ENCODE peak calls at places on chromosomes 12 and 14, in eight cellular contexts. M, W, Q, C, H, U, X and E are unnamed samples.

GRCh38 chr14:80522936-80523335 is 311.6 kb upstream of the DIO2 start:
- DNase-seq in M (no peak), X (no peak), W (no peak), Q (no peak), C (no peak), U (no peak), H (no peak), E (no peak)

GRCh38 chr12:110744697-110745264 is 2.1 kb upstream of the PPP1CC start:
- DNase-seq in X (no peak), W (peak; percentile 71), H (no peak), M (no peak), U (no peak), C (no peak), Q (no peak), E (no peak)

GRCh38 chr12:56991319-56991906 is 14.9 kb downstream of the ZBTB39 start:
- DNase-seq in H (no peak), W (peak; percentile 50), U (no peak), X (no peak), M (peak; percentile 30), Q (no peak), C (no peak), E (no peak)

GRCh38 chr12:6639151-6639773 is 3.5 kb upstream of the LPAR5 start:
- DNase-seq in X (no peak), Q (no peak), W (no peak), H (no peak), M (no peak), U (no peak), C (no peak), E (no peak)

GRCh38 chr12:120358412-120359158 is 10.4 kb downstream of the MSI1 start:
- DNase-seq in C (no peak), H (no peak), Q (no peak), X (no peak), U (no peak), M (no peak), W (no peak), E (no peak)

GRCh38 chr12:95674088-95674595 is 116.4 kb downstream of the NTN4 start:
- DNase-seq in C (no peak), X (no peak), H (no peak), Q (no peak), U (no peak), W (no peak), M (no peak), E (no peak)

GRCh38 chr14:50830044-50830931 is 674 bp downstream of the NIN start:
- DNase-seq in U (peak; percentile 67), C (peak; percentile 53), M (peak; percentile 56), H (no peak), Q (peak; percentile 76), W (peak; percentile 56), X (peak; percentile 62), E (no peak)

GRCh38 chr12:51926718-51927117 is 19.4 kb downstream of the ACVRL1 start:
- DNase-seq in H (no peak), Q (peak; percentile 55), C (peak; percentile 29), M (no peak), W (peak; percentile 74), X (no peak), U (peak; percentile 66), E (no peak)

GRCh38 chr14:75123991-75124390 is 2.9 kb downstream of the NEK9 start:
- DNase-seq in U (peak; percentile 34), M (no peak), X (no peak), H (no peak), C (no peak), Q (no peak), W (no peak), E (peak; percentile 78)

GRCh38 chr12:46364777-46365580 is 7.6 kb downstream of the SLC38A2 start:
- DNase-seq in X (peak; percentile 7), H (no peak), Q (no peak), M (peak; percentile 63), W (peak; percentile 70), U (no peak), C (no peak), E (no peak)

GRCh38 chr12:1908758-1909157 is 9.7 kb downstream of the CACNA2D4 start:
- DNase-seq in U (no peak), Q (no peak), C (no peak), M (no peak), W (no peak), X (no peak), H (no peak), E (no peak)

GRCh38 chr14:56349942-56350341 is 229.7 kb upstream of the TMEM260 start:
- DNase-seq in H (no peak), X (no peak), C (no peak), Q (no peak), U (no peak), W (no peak), M (no peak), E (no peak)

GRCh38 chr12:56084958-56085543 is 5.1 kb downstream of the ERBB3 start:
- DNase-seq in Q (no peak), H (no peak), M (no peak), W (peak; percentile 44), U (peak; percentile 57), X (no peak), C (no peak), E (no peak)

GRCh38 chr12:16350682-16351081 is 3.2 kb downstream of the MGST1 start:
- DNase-seq in X (no peak), C (no peak), M (peak; percentile 31), U (no peak), H (no peak), Q (no peak), W (no peak), E (peak; percentile 89)

GRCh38 chr12:87671757-87672156 is 357.4 kb downstream of the C12orf50 start:
- DNase-seq in H (no peak), X (no peak), U (no peak), W (no peak), Q (no peak), C (no peak), M (no peak), E (no peak)

GRCh38 chr14:85528882-85529585 is 910 bp upstream of the FLRT2 start:
- DNase-seq in U (no peak), Q (no peak), M (no peak), X (no peak), H (peak; percentile 68), C (no peak), W (no peak), E (peak; percentile 64)

GRCh38 chr12:96445743-96446655 is 43.4 kb upstream of the CFAP54 start:
- DNase-seq in C (peak; percentile 18), U (peak; percentile 36), X (no peak), M (no peak), Q (peak; percentile 37), W (no peak), H (peak; percentile 68), E (peak; percentile 99)

GRCh38 chr12:60805340-60805739 is 1209.5 kb downstream of the SLC16A7 start:
- DNase-seq in W (no peak), U (no peak), C (no peak), M (no peak), Q (no peak), H (no peak), X (no peak), E (no peak)

GRCh38 chr12:68175566-68176033 is 16.1 kb upstream of the IFNG start:
- DNase-seq in Q (peak; percentile 64), W (no peak), M (no peak), C (peak; percentile 48), X (no peak), H (no peak), U (peak; percentile 62), E (no peak)

GRCh38 chr12:97556201-97556824 is 93.7 kb downstream of the RMST start:
- DNase-seq in C (no peak), X (no peak), M (no peak), W (no peak), Q (no peak), H (no peak), U (no peak), E (peak; percentile 60)

GRCh38 chr12:121956041-121956341 is 37.6 kb downstream of the CFAP251 start:
- DNase-seq in X (no peak), W (no peak), Q (no peak), C (no peak), H (no peak), M (no peak), U (no peak), E (no peak)

GRCh38 chr14:98290596-98290995 is 981.4 kb downstream of the BCL11B start:
- DNase-seq in X (no peak), M (no peak), C (no peak), U (no peak), W (no peak), H (no peak), Q (no peak), E (no peak)

GRCh38 chr12:101829639-101830390 is 944 bp downstream of the GNPTAB start:
- DNase-seq in C (no peak), U (no peak), M (peak; percentile 28), H (no peak), W (no peak), Q (no peak), X (no peak), E (no peak)

GRCh38 chr14:74562515-74563232 is 49.4 kb downstream of the LTBP2 start:
- DNase-seq in U (no peak), Q (no peak), W (no peak), C (no peak), H (no peak), M (no peak), X (no peak), E (no peak)

GRCh38 chr12:62438098-62438692 is 28.4 kb upstream of the MON2 start:
- DNase-seq in H (peak; percentile 6), W (peak; percentile 74), M (peak; percentile 47), X (peak; percentile 12), Q (peak; percentile 23), C (peak; percentile 34), U (peak; percentile 57), E (peak; percentile 20)

GRCh38 chr12:95767703-95768102 is 22.9 kb downstream of the NTN4 start:
- DNase-seq in Q (no peak), W (no peak), M (no peak), C (no peak), X (no peak), U (no peak), H (no peak), E (no peak)

GRCh38 chr12:103495158-103495782 is 498 bp downstream of the C12orf42 start:
- DNase-seq in Q (peak; percentile 64), H (no peak), M (no peak), X (no peak), W (peak; percentile 28), C (peak; percentile 30), U (peak; percentile 42), E (no peak)

GRCh38 chr12:61011767-61012423 is 1248.3 kb upstream of the USP15 start:
- DNase-seq in X (no peak), W (no peak), H (no peak), M (no peak), U (no peak), Q (no peak), C (no peak), E (no peak)

GRCh38 chr12:101407054-101407437 is 526 bp downstream of the ARL1 start:
- DNase-seq in Q (no peak), H (peak; percentile 45), M (no peak), W (no peak), C (no peak), U (no peak), X (no peak), E (peak; percentile 11)

GRCh38 chr12:97003276-97003675 is 96.2 kb downstream of the NEDD1 start:
- DNase-seq in H (no peak), W (no peak), M (no peak), Q (no peak), X (no peak), C (no peak), U (no peak), E (no peak)